ENCODE peak calls at places on chromosomes 5 and 9, in seven cellular contexts. J is cardiac fibroblast; W is NCI-H1092 treated with DMSO at 0.1 percent for 48 hours; X is T1000; Q is COR-L47; V is stimulated activated naive CD8-positive, alpha-beta T cell treated with anti-CD3 and anti-CD28 coated beads, Interleukin-15, Interleukin-2, amounts not matched to agents 100 U/mL and 50 U/mL, for 24 hours; N is T-helper 17 cell. G is an unnamed sample.

GRCh38 chr9:105333811-105334210 is 89.4 kb downstream of the SLC44A1 start:
- DNase-seq in J (peak), W (no peak), X (no peak), Q (no peak), V (no peak), N (no peak), G (no peak)

GRCh38 chr9:34279431-34279830 is 49.6 kb downstream of the KIF24 start:
- DNase-seq in J (peak), W (peak), X (no peak), Q (no peak), V (no peak), N (no peak), G (no peak)

GRCh38 chr9:113808391-113809191 is 67.5 kb upstream of the ZNF618 start:
- DNase-seq in J (peak), W (no peak), X (peak), Q (no peak), V (no peak), N (no peak), G (no peak)

GRCh38 chr5:128549496-128549895 is 11.5 kb upstream of the FBN2 start:
- DNase-seq in J (no peak), W (no peak), X (no peak), Q (no peak), V (no peak), N (no peak), G (no peak)

GRCh38 chr5:76408104-76408644 is 5.1 kb downstream of the IQGAP2 start:
- DNase-seq in J (no peak), W (no peak), X (no peak), Q (no peak), V (no peak), N (no peak), G (no peak)

GRCh38 chr5:61637566-61637965 is 305.5 kb downstream of the ZSWIM6 start:
- DNase-seq in J (no peak), W (no peak), X (no peak), Q (no peak), V (no peak), N (no peak), G (no peak)

GRCh38 chr9:136997355-136997754 is 987 bp upstream of the CLIC3 start:
- DNase-seq in J (no peak), W (no peak), X (no peak), Q (no peak), V (no peak), N (no peak), G (no peak)

GRCh38 chr9:137295313-137296213 is 6.5 kb downstream of the NRARP start:
- DNase-seq in J (no peak), W (no peak), X (no peak), Q (no peak), V (peak), N (peak), G (peak)

GRCh38 chr5:102965653-102966052 is 154.3 kb downstream of the GIN1 start:
- DNase-seq in J (no peak), W (no peak), X (no peak), Q (no peak), V (no peak), N (no peak), G (no peak)

GRCh38 chr5:14729448-14730385 is 65.2 kb downstream of the OTULIN start:
- DNase-seq in J (no peak), W (no peak), X (no peak), Q (no peak), V (no peak), N (no peak), G (no peak)

GRCh38 chr5:33850100-33850594 is 41.6 kb downstream of the ADAMTS12 start:
- DNase-seq in J (peak), W (no peak), X (peak), Q (no peak), V (peak), N (no peak), G (no peak)

GRCh38 chr5:152246401-152246800 is 158.7 kb downstream of the NMUR2 start:
- DNase-seq in J (peak), W (no peak), X (peak), Q (no peak), V (peak), N (no peak), G (no peak)

GRCh38 chr9:95754533-95755420 is 120.7 kb upstream of the ERCC6L2 start:
- DNase-seq in J (no peak), W (no peak), X (no peak), Q (no peak), V (no peak), N (no peak), G (no peak)

GRCh38 chr5:43582082-43583005 is 20.6 kb upstream of the NNT start:
- DNase-seq in J (no peak), W (no peak), X (no peak), Q (no peak), V (no peak), N (no peak), G (no peak)

GRCh38 chr5:72436796-72437471 is 70.3 kb downstream of the ZNF366 start:
- DNase-seq in J (peak), W (no peak), X (no peak), Q (no peak), V (no peak), N (no peak), G (no peak)

GRCh38 chr9:113508111-113508749 is 44.7 kb downstream of the RGS3 start:
- DNase-seq in J (no peak), W (no peak), X (no peak), Q (no peak), V (peak), N (no peak), G (no peak)

GRCh38 chr5:116395178-116395577 is 179.4 kb downstream of the SEMA6A start:
- DNase-seq in J (no peak), W (peak), X (no peak), Q (no peak), V (no peak), N (no peak), G (peak)

GRCh38 chr5:97854871-97855762 is 672.1 kb upstream of the RIOK2 start:
- DNase-seq in J (peak), W (no peak), X (no peak), Q (no peak), V (no peak), N (no peak), G (no peak)

GRCh38 chr9:30235068-30235467 is 2149.4 kb upstream of the ACO1 start:
- DNase-seq in J (no peak), W (no peak), X (no peak), Q (no peak), V (no peak), N (no peak), G (no peak)

GRCh38 chr5:167820266-167820988 is 471.0 kb upstream of the WWC1 start:
- DNase-seq in J (no peak), W (no peak), X (no peak), Q (no peak), V (no peak), N (no peak), G (no peak)

GRCh38 chr9:98890256-98890655 is 53.5 kb upstream of the COL15A1 start:
- DNase-seq in J (no peak), W (peak), X (no peak), Q (peak), V (no peak), N (no peak), G (peak)

GRCh38 chr9:82548030-82548429 is 514.9 kb downstream of the RASEF start:
- DNase-seq in J (no peak), W (no peak), X (no peak), Q (no peak), V (no peak), N (no peak), G (no peak)

GRCh38 chr5:157900644-157901043 is 41.7 kb upstream of the CLINT1 start:
- DNase-seq in J (no peak), W (peak), X (no peak), Q (peak), V (no peak), N (no peak), G (no peak)